ENCODE peak calls at places on chromosome 4, in ten cellular contexts. One of them, this sample, is unnamed.

GRCh38 chr4:143375326-143376073 is 38.8 kb downstream of the GAB1 start:
- DNase-seq in tibial artery: no peak
- DNase-seq in CD4-positive, alpha-beta T cell: no peak
- DNase-seq in OCI-LY7: peak; percentile 86
- DNase-seq in GM12865: peak; percentile 74
- DNase-seq in stomach: no peak
- DNase-seq in neural crest cell: no peak
- DNase-seq in progenitor cell of endocrine pancreas: no peak
- DNase-seq in fibroblast of lung: peak; percentile 45
- DNase-seq in CD8-positive, alpha-beta T cell: no peak
- DNase-seq in this sample: no peak

GRCh38 chr4:118790544-118790943 is 45.4 kb downstream of the SEC24D start:
- DNase-seq in tibial artery: no peak
- DNase-seq in CD4-positive, alpha-beta T cell: no peak
- DNase-seq in OCI-LY7: no peak
- DNase-seq in GM12865: no peak
- DNase-seq in stomach: no peak
- DNase-seq in neural crest cell: no peak
- DNase-seq in progenitor cell of endocrine pancreas: no peak
- DNase-seq in fibroblast of lung: no peak
- DNase-seq in CD8-positive, alpha-beta T cell: no peak
- DNase-seq in this sample: no peak

GRCh38 chr4:10008208-10009005 is 12.9 kb downstream of the SLC2A9 start:
- DNase-seq in tibial artery: no peak
- DNase-seq in CD4-positive, alpha-beta T cell: no peak
- DNase-seq in OCI-LY7: no peak
- DNase-seq in GM12865: no peak
- DNase-seq in stomach: no peak
- DNase-seq in neural crest cell: no peak
- DNase-seq in progenitor cell of endocrine pancreas: no peak
- DNase-seq in fibroblast of lung: peak; percentile 57
- DNase-seq in CD8-positive, alpha-beta T cell: no peak
- DNase-seq in this sample: no peak

GRCh38 chr4:36757623-36758311 is 476.4 kb downstream of the DTHD1 start:
- DNase-seq in tibial artery: no peak
- DNase-seq in CD4-positive, alpha-beta T cell: no peak
- DNase-seq in OCI-LY7: no peak
- DNase-seq in GM12865: no peak
- DNase-seq in stomach: no peak
- DNase-seq in neural crest cell: no peak
- DNase-seq in progenitor cell of endocrine pancreas: no peak
- DNase-seq in fibroblast of lung: no peak
- DNase-seq in CD8-positive, alpha-beta T cell: no peak
- DNase-seq in this sample: no peak

GRCh38 chr4:14883166-14883565 is 119.1 kb upstream of the CPEB2 start:
- DNase-seq in tibial artery: no peak
- DNase-seq in CD4-positive, alpha-beta T cell: no peak
- DNase-seq in OCI-LY7: no peak
- DNase-seq in GM12865: no peak
- DNase-seq in stomach: no peak
- DNase-seq in neural crest cell: no peak
- DNase-seq in progenitor cell of endocrine pancreas: no peak
- DNase-seq in fibroblast of lung: no peak
- DNase-seq in CD8-positive, alpha-beta T cell: no peak
- DNase-seq in this sample: no peak

GRCh38 chr4:115950806-115951205 is 837.4 kb upstream of the NDST4 start:
- DNase-seq in tibial artery: no peak
- DNase-seq in CD4-positive, alpha-beta T cell: no peak
- DNase-seq in OCI-LY7: no peak
- DNase-seq in GM12865: no peak
- DNase-seq in stomach: no peak
- DNase-seq in neural crest cell: no peak
- DNase-seq in progenitor cell of endocrine pancreas: no peak
- DNase-seq in fibroblast of lung: no peak
- DNase-seq in CD8-positive, alpha-beta T cell: no peak
- DNase-seq in this sample: no peak

GRCh38 chr4:6245246-6246169 is 24.1 kb upstream of the WFS1 start:
- DNase-seq in tibial artery: no peak
- DNase-seq in CD4-positive, alpha-beta T cell: no peak
- DNase-seq in OCI-LY7: no peak
- DNase-seq in GM12865: no peak
- DNase-seq in stomach: no peak
- DNase-seq in neural crest cell: no peak
- DNase-seq in progenitor cell of endocrine pancreas: no peak
- DNase-seq in fibroblast of lung: no peak
- DNase-seq in CD8-positive, alpha-beta T cell: no peak
- DNase-seq in this sample: no peak

GRCh38 chr4:65825121-65825520 is 154.8 kb upstream of the EPHA5 start:
- DNase-seq in tibial artery: no peak
- DNase-seq in CD4-positive, alpha-beta T cell: no peak
- DNase-seq in OCI-LY7: no peak
- DNase-seq in GM12865: no peak
- DNase-seq in stomach: no peak
- DNase-seq in neural crest cell: no peak
- DNase-seq in progenitor cell of endocrine pancreas: no peak
- DNase-seq in fibroblast of lung: no peak
- DNase-seq in CD8-positive, alpha-beta T cell: no peak
- DNase-seq in this sample: no peak

GRCh38 chr4:119540249-119540648 is 88.4 kb downstream of the PDE5A start:
- DNase-seq in tibial artery: no peak
- DNase-seq in CD4-positive, alpha-beta T cell: no peak
- DNase-seq in OCI-LY7: no peak
- DNase-seq in GM12865: no peak
- DNase-seq in stomach: no peak
- DNase-seq in neural crest cell: no peak
- DNase-seq in progenitor cell of endocrine pancreas: no peak
- DNase-seq in fibroblast of lung: no peak
- DNase-seq in CD8-positive, alpha-beta T cell: no peak
- DNase-seq in this sample: no peak

GRCh38 chr4:8664976-8665375 is 72.4 kb downstream of the CPZ start:
- DNase-seq in tibial artery: no peak
- DNase-seq in CD4-positive, alpha-beta T cell: no peak
- DNase-seq in OCI-LY7: no peak
- DNase-seq in GM12865: no peak
- DNase-seq in stomach: no peak
- DNase-seq in neural crest cell: no peak
- DNase-seq in progenitor cell of endocrine pancreas: no peak
- DNase-seq in fibroblast of lung: no peak
- DNase-seq in CD8-positive, alpha-beta T cell: no peak
- DNase-seq in this sample: no peak

GRCh38 chr4:127463883-127464282 is 168.9 kb upstream of the INTU start:
- DNase-seq in tibial artery: no peak
- DNase-seq in CD4-positive, alpha-beta T cell: no peak
- DNase-seq in OCI-LY7: no peak
- DNase-seq in GM12865: no peak
- DNase-seq in stomach: no peak
- DNase-seq in neural crest cell: no peak
- DNase-seq in progenitor cell of endocrine pancreas: no peak
- DNase-seq in fibroblast of lung: no peak
- DNase-seq in CD8-positive, alpha-beta T cell: no peak
- DNase-seq in this sample: no peak

GRCh38 chr4:163540448-163540847 is 46.0 kb downstream of the TMA16 start:
- DNase-seq in tibial artery: no peak
- DNase-seq in CD4-positive, alpha-beta T cell: no peak
- DNase-seq in OCI-LY7: no peak
- DNase-seq in GM12865: no peak
- DNase-seq in stomach: no peak
- DNase-seq in neural crest cell: no peak
- DNase-seq in progenitor cell of endocrine pancreas: no peak
- DNase-seq in fibroblast of lung: no peak
- DNase-seq in CD8-positive, alpha-beta T cell: no peak
- DNase-seq in this sample: no peak

GRCh38 chr4:20890752-20891151 is 190.5 kb downstream of the PACRGL start:
- DNase-seq in tibial artery: no peak
- DNase-seq in CD4-positive, alpha-beta T cell: no peak
- DNase-seq in OCI-LY7: no peak
- DNase-seq in GM12865: no peak
- DNase-seq in stomach: no peak
- DNase-seq in neural crest cell: no peak
- DNase-seq in progenitor cell of endocrine pancreas: no peak
- DNase-seq in fibroblast of lung: no peak
- DNase-seq in CD8-positive, alpha-beta T cell: no peak
- DNase-seq in this sample: no peak

GRCh38 chr4:122960298-122960985 is 38.0 kb upstream of the NUDT6 start:
- DNase-seq in tibial artery: no peak
- DNase-seq in CD4-positive, alpha-beta T cell: no peak
- DNase-seq in OCI-LY7: no peak
- DNase-seq in GM12865: no peak
- DNase-seq in stomach: no peak
- DNase-seq in neural crest cell: no peak
- DNase-seq in progenitor cell of endocrine pancreas: no peak
- DNase-seq in fibroblast of lung: peak; percentile 60
- DNase-seq in CD8-positive, alpha-beta T cell: no peak
- DNase-seq in this sample: no peak

GRCh38 chr4:38461342-38461741 is 202.7 kb upstream of the KLF3 start:
- DNase-seq in tibial artery: no peak
- DNase-seq in CD4-positive, alpha-beta T cell: no peak
- DNase-seq in OCI-LY7: no peak
- DNase-seq in GM12865: no peak
- DNase-seq in stomach: no peak
- DNase-seq in neural crest cell: no peak
- DNase-seq in progenitor cell of endocrine pancreas: no peak
- DNase-seq in fibroblast of lung: peak; percentile 5
- DNase-seq in CD8-positive, alpha-beta T cell: no peak
- DNase-seq in this sample: no peak

DNA sequence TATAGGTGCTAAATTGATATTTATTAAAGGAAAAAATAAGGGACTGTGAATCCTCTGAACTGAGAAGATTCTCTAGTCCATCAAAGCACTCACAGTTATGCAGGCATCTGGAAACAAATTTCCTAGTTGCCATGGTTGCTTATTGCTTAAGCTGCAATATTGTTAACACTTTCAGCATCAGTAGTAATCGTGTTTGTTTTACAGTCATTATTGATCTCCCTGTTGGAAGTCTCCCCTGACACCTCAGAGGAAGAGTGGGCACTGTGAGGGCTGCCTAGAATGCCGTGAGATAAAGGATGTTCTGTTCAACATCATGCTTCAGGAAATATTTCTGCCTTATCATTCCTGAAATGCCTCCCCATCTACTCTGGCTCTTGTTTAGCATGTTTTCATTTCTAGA is 2004.3 kb upstream of the ADGRL3 start:
- DNase-seq in tibial artery: no peak
- DNase-seq in CD4-positive, alpha-beta T cell: no peak
- DNase-seq in OCI-LY7: no peak
- DNase-seq in GM12865: no peak
- DNase-seq in stomach: no peak
- DNase-seq in neural crest cell: no peak
- DNase-seq in progenitor cell of endocrine pancreas: no peak
- DNase-seq in fibroblast of lung: no peak
- DNase-seq in CD8-positive, alpha-beta T cell: no peak
- DNase-seq in this sample: no peak
- TF ChIP-seq CTCF in tibial artery: no peak
- TF ChIP-seq CTCF in CD4-positive, alpha-beta T cell: no peak
- TF ChIP-seq CTCF in OCI-LY7: no peak
- TF ChIP-seq CTCF in GM12865: no peak
- TF ChIP-seq CTCF in stomach: no peak
- TF ChIP-seq CTCF in neural crest cell: no peak
- TF ChIP-seq CTCF in progenitor cell of endocrine pancreas: no peak
- TF ChIP-seq CTCF in fibroblast of lung: no peak
- TF ChIP-seq CTCF in CD8-positive, alpha-beta T cell: no peak
- TF ChIP-seq CTCF in this sample: no peak

GRCh38 chr4:786074-786741 is 39.7 kb downstream of the CPLX1 start:
- DNase-seq in tibial artery: no peak
- DNase-seq in CD4-positive, alpha-beta T cell: no peak
- DNase-seq in OCI-LY7: no peak
- DNase-seq in GM12865: no peak
- DNase-seq in stomach: no peak
- DNase-seq in neural crest cell: no peak
- DNase-seq in progenitor cell of endocrine pancreas: no peak
- DNase-seq in fibroblast of lung: no peak
- DNase-seq in CD8-positive, alpha-beta T cell: no peak
- DNase-seq in this sample: no peak

GRCh38 chr4:787561-787981 is 38.4 kb downstream of the CPLX1 start:
- DNase-seq in tibial artery: no peak
- DNase-seq in CD4-positive, alpha-beta T cell: no peak
- DNase-seq in OCI-LY7: no peak
- DNase-seq in GM12865: no peak
- DNase-seq in stomach: no peak
- DNase-seq in neural crest cell: no peak
- DNase-seq in progenitor cell of endocrine pancreas: no peak
- DNase-seq in fibroblast of lung: no peak
- DNase-seq in CD8-positive, alpha-beta T cell: no peak
- DNase-seq in this sample: no peak

GRCh38 chr4:788006-788635 is 37.8 kb downstream of the CPLX1 start:
- DNase-seq in tibial artery: no peak
- DNase-seq in CD4-positive, alpha-beta T cell: no peak
- DNase-seq in OCI-LY7: no peak
- DNase-seq in GM12865: no peak
- DNase-seq in stomach: no peak
- DNase-seq in neural crest cell: no peak
- DNase-seq in progenitor cell of endocrine pancreas: no peak
- DNase-seq in fibroblast of lung: no peak
- DNase-seq in CD8-positive, alpha-beta T cell: no peak
- DNase-seq in this sample: no peak

GRCh38 chr4:785332-786073 is 40.4 kb downstream of the CPLX1 start:
- DNase-seq in tibial artery: no peak
- DNase-seq in CD4-positive, alpha-beta T cell: no peak
- DNase-seq in OCI-LY7: no peak
- DNase-seq in GM12865: no peak
- DNase-seq in stomach: no peak
- DNase-seq in neural crest cell: no peak
- DNase-seq in progenitor cell of endocrine pancreas: no peak
- DNase-seq in fibroblast of lung: no peak
- DNase-seq in CD8-positive, alpha-beta T cell: no peak
- DNase-seq in this sample: no peak

GRCh38 chr4:786861-787300 is 39.0 kb downstream of the CPLX1 start:
- DNase-seq in tibial artery: no peak
- DNase-seq in CD4-positive, alpha-beta T cell: no peak
- DNase-seq in OCI-LY7: no peak
- DNase-seq in GM12865: no peak
- DNase-seq in stomach: no peak
- DNase-seq in neural crest cell: no peak
- DNase-seq in progenitor cell of endocrine pancreas: no peak
- DNase-seq in fibroblast of lung: no peak
- DNase-seq in CD8-positive, alpha-beta T cell: no peak
- DNase-seq in this sample: no peak
- TF ChIP-seq CTCF in tibial artery: no peak
- TF ChIP-seq CTCF in CD4-positive, alpha-beta T cell: no peak
- TF ChIP-seq CTCF in OCI-LY7: no peak
- TF ChIP-seq CTCF in GM12865: no peak
- TF ChIP-seq CTCF in stomach: peak; percentile 14
- TF ChIP-seq CTCF in neural crest cell: no peak
- TF ChIP-seq CTCF in progenitor cell of endocrine pancreas: no peak
- TF ChIP-seq CTCF in fibroblast of lung: peak; percentile 21
- TF ChIP-seq CTCF in CD8-positive, alpha-beta T cell: no peak
- TF ChIP-seq CTCF in this sample: no peak

GRCh38 chr4:17313194-17313593 is 198.7 kb downstream of the QDPR start:
- DNase-seq in tibial artery: no peak
- DNase-seq in CD4-positive, alpha-beta T cell: no peak
- DNase-seq in OCI-LY7: no peak
- DNase-seq in GM12865: no peak
- DNase-seq in stomach: no peak
- DNase-seq in neural crest cell: no peak
- DNase-seq in progenitor cell of endocrine pancreas: no peak
- DNase-seq in fibroblast of lung: no peak
- DNase-seq in CD8-positive, alpha-beta T cell: no peak
- DNase-seq in this sample: no peak
- TF ChIP-seq CTCF in tibial artery: no peak
- TF ChIP-seq CTCF in CD4-positive, alpha-beta T cell: no peak
- TF ChIP-seq CTCF in OCI-LY7: no peak
- TF ChIP-seq CTCF in GM12865: no peak
- TF ChIP-seq CTCF in stomach: no peak
- TF ChIP-seq CTCF in neural crest cell: no peak
- TF ChIP-seq CTCF in progenitor cell of endocrine pancreas: no peak
- TF ChIP-seq CTCF in fibroblast of lung: no peak
- TF ChIP-seq CTCF in CD8-positive, alpha-beta T cell: no peak
- TF ChIP-seq CTCF in this sample: no peak

GRCh38 chr4:176099314-176099713 is 33.7 kb downstream of the WDR17 start:
- DNase-seq in tibial artery: no peak
- DNase-seq in CD4-positive, alpha-beta T cell: no peak
- DNase-seq in OCI-LY7: no peak
- DNase-seq in GM12865: no peak
- DNase-seq in stomach: no peak
- DNase-seq in neural crest cell: no peak
- DNase-seq in progenitor cell of endocrine pancreas: no peak
- DNase-seq in fibroblast of lung: no peak
- DNase-seq in CD8-positive, alpha-beta T cell: no peak
- DNase-seq in this sample: no peak
- TF ChIP-seq CTCF in tibial artery: no peak
- TF ChIP-seq CTCF in CD4-positive, alpha-beta T cell: no peak
- TF ChIP-seq CTCF in OCI-LY7: no peak
- TF ChIP-seq CTCF in GM12865: no peak
- TF ChIP-seq CTCF in stomach: no peak
- TF ChIP-seq CTCF in neural crest cell: peak; percentile 47
- TF ChIP-seq CTCF in progenitor cell of endocrine pancreas: peak; percentile 34
- TF ChIP-seq CTCF in fibroblast of lung: peak; percentile 14
- TF ChIP-seq CTCF in CD8-positive, alpha-beta T cell: no peak
- TF ChIP-seq CTCF in this sample: no peak